ENCODE peak calls at places on chromosomes 5 and 9, in ten cellular contexts. F is thoracic aorta, C is activated B cell treated with CpG ODN at 0.5 μM for 24 hours, J is A172, B is choroid plexus epithelial cell, U is Caco-2, L is AG08395, Q is HFF-Myc, P is EL, I is body of pancreas. K is an unnamed sample.

GRCh38 chr5:156589859-156590216 is 260.3 kb upstream of the PPP1R2B start:
- DNase-seq in F (no peak), C (no peak), J (no peak), B (no peak), U (no peak), L (no peak), Q (no peak), P (no peak), I (no peak), K (no peak)

GRCh38 chr9:114827658-114828360 is 22.0 kb upstream of the TNFSF15 start:
- DNase-seq in F (no peak), C (no peak), J (no peak), B (no peak), U (no peak), L (no peak), Q (no peak), P (no peak), I (no peak), K (no peak)

GRCh38 chr5:73996181-73996770 is 370.3 kb downstream of the ARHGEF28 start:
- DNase-seq in F (no peak), C (no peak), J (no peak), B (no peak), U (no peak), L (no peak), Q (no peak), P (no peak), I (no peak), K (no peak)

GRCh38 chr5:87526131-87526530 is 113.4 kb upstream of the CCNH start:
- DNase-seq in F (no peak), C (no peak), J (no peak), B (peak), U (no peak), L (no peak), Q (no peak), P (no peak), I (no peak), K (no peak)

GRCh38 chr9:35771943-35772342 is 17.9 kb upstream of the MSMP start:
- DNase-seq in F (no peak), C (no peak), J (peak), B (no peak), U (no peak), L (no peak), Q (no peak), P (no peak), I (no peak), K (no peak)

GRCh38 chr5:172979778-172980177 is 3.8 kb upstream of the ATP6V0E1 start:
- DNase-seq in F (no peak), C (no peak), J (peak), B (peak), U (no peak), L (no peak), Q (no peak), P (peak), I (no peak), K (no peak)

GRCh38 chr9:78808087-78808486 is 511.2 kb downstream of the PSAT1 start:
- DNase-seq in F (no peak), C (no peak), J (no peak), B (no peak), U (no peak), L (no peak), Q (no peak), P (no peak), I (no peak), K (no peak)

GRCh38 chr9:71303351-71303750 is 181.9 kb upstream of the TRPM3 start:
- DNase-seq in F (no peak), C (no peak), J (peak), B (no peak), U (no peak), L (peak), Q (no peak), P (peak), I (no peak), K (no peak)

GRCh38 chr5:148926207-148926606 is 99.8 kb downstream of the ADRB2 start:
- DNase-seq in F (no peak), C (no peak), J (no peak), B (no peak), U (no peak), L (no peak), Q (no peak), P (no peak), I (no peak), K (no peak)

GRCh38 chr5:123696948-123697347 is 185.0 kb downstream of the CSNK1G3 start:
- DNase-seq in F (no peak), C (no peak), J (no peak), B (no peak), U (no peak), L (peak), Q (no peak), P (peak), I (no peak), K (no peak)

GRCh38 chr5:81425569-81425968 is 31.6 kb upstream of the ACOT12 start:
- DNase-seq in F (no peak), C (no peak), J (peak), B (peak), U (no peak), L (peak), Q (no peak), P (peak), I (no peak), K (no peak)

GRCh38 chr9:131214457-131214856 is 61.9 kb downstream of the FAM78A start:
- DNase-seq in F (no peak), C (no peak), J (no peak), B (peak), U (no peak), L (peak), Q (no peak), P (no peak), I (no peak), K (no peak)

GRCh38 chr9:128702445-128702948 is at the start of gene PKN3:
- DNase-seq in F (peak), C (peak), J (peak), B (peak), U (peak), L (peak), Q (peak), P (peak), I (peak), K (peak)

GRCh38 chr9:82152181-82152580 is 163.6 kb downstream of the SPATA31D1 start:
- DNase-seq in F (no peak), C (no peak), J (peak), B (peak), U (no peak), L (no peak), Q (no peak), P (peak), I (no peak), K (no peak)

GRCh38 chr9:99184427-99185327 is 37.1 kb downstream of the ALG2 start:
- DNase-seq in F (peak), C (peak), J (peak), B (peak), U (peak), L (peak), Q (peak), P (peak), I (peak), K (no peak)

GRCh38 chr5:113114559-113114958 is 138.0 kb downstream of the DCP2 start:
- DNase-seq in F (no peak), C (no peak), J (no peak), B (no peak), U (no peak), L (no peak), Q (no peak), P (no peak), I (no peak), K (no peak)

GRCh38 chr5:175711472-175712312 is 53.8 kb downstream of the HRH2 start:
- DNase-seq in F (no peak), C (no peak), J (no peak), B (no peak), U (peak), L (no peak), Q (no peak), P (no peak), I (no peak), K (no peak)

GRCh38 chr5:110514030-110514429 is 212.4 kb downstream of the TMEM232 start:
- DNase-seq in F (no peak), C (no peak), J (no peak), B (no peak), U (no peak), L (no peak), Q (no peak), P (no peak), I (no peak), K (no peak)

GRCh38 chr9:137685035-137685885 is 66.5 kb downstream of the EHMT1 start:
- DNase-seq in F (no peak), C (no peak), J (no peak), B (peak), U (no peak), L (peak), Q (peak), P (peak), I (no peak), K (no peak)

GRCh38 chr5:172496671-172497371 is 42.5 kb upstream of the SH3PXD2B start:
- DNase-seq in F (no peak), C (no peak), J (peak), B (peak), U (no peak), L (peak), Q (no peak), P (peak), I (no peak), K (no peak)

GRCh38 chr9:126406075-126406675 is 79.5 kb downstream of the MVB12B start:
- DNase-seq in F (no peak), C (no peak), J (no peak), B (no peak), U (no peak), L (peak), Q (peak), P (no peak), I (no peak), K (no peak)

GRCh38 chr5:73307645-73308346 is 134.8 kb downstream of the TMEM174 start:
- DNase-seq in F (no peak), C (no peak), J (no peak), B (no peak), U (no peak), L (no peak), Q (no peak), P (no peak), I (no peak), K (no peak)

GRCh38 chr5:169629847-169630548 is 7.1 kb upstream of the DOCK2 start:
- DNase-seq in F (no peak), C (no peak), J (peak), B (peak), U (no peak), L (peak), Q (no peak), P (peak), I (no peak), K (no peak)